ENCODE peak calls at places on chromosomes 7 and 10, in six cellular contexts. J is transverse colon, D is stomach, Z is upper lobe of left lung, C is prostate gland, T is HepG2. U is an unnamed sample.

GRCh38 chr10:125112697-125113494 is 47.5 kb downstream of the CTBP2 start:
- DNase-seq in J (no peak), D (peak), Z (no peak), C (no peak), T (no peak), U (no peak)

GRCh38 chr10:96833220-96834001 is 1.3 kb downstream of the LCOR start:
- DNase-seq in J (peak), D (peak), Z (no peak), C (peak), T (peak), U (no peak)

GRCh38 chr7:76282344-76283253 is 19.9 kb upstream of the HSPB1 start:
- DNase-seq in J (no peak), D (no peak), Z (peak), C (no peak), T (no peak), U (no peak)

GRCh38 chr10:58086763-58087150 is 180.9 kb downstream of the IPMK start:
- DNase-seq in J (no peak), D (no peak), Z (no peak), C (no peak), T (no peak), U (no peak)

GRCh38 chr7:136857573-136857972 is 10.9 kb upstream of the CHRM2 start:
- DNase-seq in J (no peak), D (no peak), Z (no peak), C (no peak), T (no peak), U (no peak)

GRCh38 chr10:112985701-112986510 is 35.9 kb downstream of the TCF7L2 start:
- DNase-seq in J (no peak), D (no peak), Z (no peak), C (no peak), T (no peak), U (no peak)

GRCh38 chr7:114857605-114858004 is 64.3 kb upstream of the MDFIC start:
- DNase-seq in J (no peak), D (no peak), Z (no peak), C (no peak), T (no peak), U (no peak)

GRCh38 chr7:80136276-80137045 is 1.8 kb downstream of the GNAI1 start:
- DNase-seq in J (no peak), D (no peak), Z (no peak), C (no peak), T (no peak), U (no peak)

GRCh38 chr10:67520924-67521520 is 175.0 kb downstream of the CTNNA3 start:
- DNase-seq in J (peak), D (no peak), Z (no peak), C (peak), T (peak), U (peak)

GRCh38 chr7:123677316-123677715 is 21.6 kb downstream of the LMOD2 start:
- DNase-seq in J (no peak), D (no peak), Z (no peak), C (no peak), T (no peak), U (no peak)

GRCh38 chr10:24456319-24456718 is 247.4 kb downstream of the KIAA1217 start:
- DNase-seq in J (no peak), D (no peak), Z (no peak), C (no peak), T (no peak), U (no peak)

GRCh38 chr10:110765513-110766375 is 106.0 kb upstream of the PDCD4 start:
- DNase-seq in J (no peak), D (no peak), Z (no peak), C (no peak), T (no peak), U (no peak)

GRCh38 chr10:131844546-131845084 is 56.2 kb upstream of the PPP2R2D start:
- DNase-seq in J (no peak), D (no peak), Z (no peak), C (no peak), T (no peak), U (no peak)

GRCh38 chr7:102439963-102440795 is 6.8 kb downstream of the ORAI2 start:
- DNase-seq in J (no peak), D (no peak), Z (no peak), C (peak), T (peak), U (no peak)

GRCh38 chr7:99395616-99396327 is 12.6 kb downstream of the PDAP1 start:
- DNase-seq in J (no peak), D (no peak), Z (no peak), C (no peak), T (no peak), U (no peak)

GRCh38 chr10:9781681-9782080 is 1236.0 kb upstream of the CELF2 start:
- DNase-seq in J (no peak), D (no peak), Z (no peak), C (no peak), T (no peak), U (no peak)

DNA sequence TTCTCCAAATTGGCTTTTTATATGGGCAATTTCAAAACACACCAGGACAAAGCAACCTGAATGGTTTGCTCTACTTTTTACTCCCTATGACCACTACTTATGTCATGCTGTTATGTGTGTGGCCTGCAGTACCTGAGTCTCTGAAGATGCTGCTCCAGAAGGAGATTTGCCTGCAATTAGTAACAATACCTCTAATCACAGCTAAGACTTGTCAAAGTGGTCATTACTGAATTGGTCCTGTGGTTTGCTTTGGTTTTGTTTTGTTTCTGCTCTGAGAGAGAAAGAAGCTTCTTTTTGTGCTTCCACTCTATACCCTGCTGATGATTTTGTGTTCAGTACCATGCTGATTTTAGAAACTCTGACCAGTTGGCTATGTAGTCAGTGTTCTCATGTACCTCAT is 25.5 kb downstream of the HGF start:
- DNase-seq in J (no peak), D (no peak), Z (no peak), C (no peak), T (no peak), U (no peak)
- TF ChIP-seq POLR2AphosphoS5 in J (no peak), D (no peak), Z (no peak), C (no peak), T (no peak), U (no peak)

DNA sequence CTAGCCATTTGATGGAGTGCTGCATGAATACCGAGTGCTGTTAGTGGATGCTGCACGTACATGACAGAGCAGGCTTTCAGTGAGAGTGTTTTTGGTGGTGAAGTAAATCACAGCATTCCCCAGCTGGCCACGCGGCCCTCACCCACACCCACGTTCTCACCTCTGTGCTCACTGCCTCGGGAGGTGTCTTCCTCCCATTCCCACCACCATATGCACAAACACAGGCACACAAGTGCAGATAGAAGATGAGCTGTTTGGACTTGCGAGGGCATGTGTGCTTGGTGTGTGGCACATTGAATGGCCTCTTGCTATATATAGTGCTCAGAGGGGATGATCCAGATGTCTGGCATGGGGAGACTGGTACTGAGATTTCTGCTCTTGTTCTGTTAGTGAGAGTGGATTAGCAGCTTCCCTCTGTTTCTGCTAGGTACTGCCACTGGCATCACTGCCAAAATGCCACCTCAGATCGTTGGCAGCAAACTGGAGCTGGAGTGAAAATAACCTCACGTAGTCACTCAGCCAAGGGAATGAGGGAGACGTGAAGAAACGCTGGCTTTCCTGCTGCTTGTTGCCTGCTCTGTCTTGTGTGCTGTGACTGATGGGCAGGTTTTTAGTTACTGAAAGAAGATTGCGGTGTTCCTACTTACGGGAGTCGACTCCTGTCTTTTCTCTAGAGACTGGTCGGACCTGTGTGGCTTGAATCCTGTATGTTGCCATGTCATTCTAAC is 19.1 kb downstream of the DNAJB6 start:
- DNase-seq in J (no peak), D (peak), Z (no peak), C (peak), T (no peak), U (no peak)
- TF ChIP-seq POLR2A in J (no peak), D (no peak), Z (no peak), C (no peak), T (no peak), U (no peak)

DNA sequence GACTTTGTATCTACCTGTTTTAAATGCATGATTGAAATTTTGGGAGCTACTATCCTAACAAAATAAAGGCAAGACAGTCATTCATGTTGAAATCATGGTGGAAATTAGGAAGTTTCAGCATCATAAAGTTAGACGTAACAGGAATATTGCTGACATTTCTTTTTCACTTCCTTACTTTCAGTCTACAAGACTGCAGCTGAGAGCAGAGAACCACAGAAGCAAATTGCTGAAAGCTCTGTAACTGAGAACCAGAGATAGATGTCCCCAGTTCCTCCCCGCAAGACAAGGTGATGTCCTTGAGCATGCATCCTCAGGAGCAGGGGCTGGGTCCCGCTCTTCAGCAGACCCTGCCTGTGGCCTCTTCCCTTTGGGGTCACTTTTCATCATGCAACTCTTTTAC is 466.3 kb upstream of the POM121L12 start:
- DNase-seq in J (no peak), D (no peak), Z (no peak), C (no peak), T (no peak), U (no peak)
- TF ChIP-seq POLR2AphosphoS5 in J (no peak), D (no peak), Z (no peak), C (no peak), T (no peak), U (no peak)

DNA sequence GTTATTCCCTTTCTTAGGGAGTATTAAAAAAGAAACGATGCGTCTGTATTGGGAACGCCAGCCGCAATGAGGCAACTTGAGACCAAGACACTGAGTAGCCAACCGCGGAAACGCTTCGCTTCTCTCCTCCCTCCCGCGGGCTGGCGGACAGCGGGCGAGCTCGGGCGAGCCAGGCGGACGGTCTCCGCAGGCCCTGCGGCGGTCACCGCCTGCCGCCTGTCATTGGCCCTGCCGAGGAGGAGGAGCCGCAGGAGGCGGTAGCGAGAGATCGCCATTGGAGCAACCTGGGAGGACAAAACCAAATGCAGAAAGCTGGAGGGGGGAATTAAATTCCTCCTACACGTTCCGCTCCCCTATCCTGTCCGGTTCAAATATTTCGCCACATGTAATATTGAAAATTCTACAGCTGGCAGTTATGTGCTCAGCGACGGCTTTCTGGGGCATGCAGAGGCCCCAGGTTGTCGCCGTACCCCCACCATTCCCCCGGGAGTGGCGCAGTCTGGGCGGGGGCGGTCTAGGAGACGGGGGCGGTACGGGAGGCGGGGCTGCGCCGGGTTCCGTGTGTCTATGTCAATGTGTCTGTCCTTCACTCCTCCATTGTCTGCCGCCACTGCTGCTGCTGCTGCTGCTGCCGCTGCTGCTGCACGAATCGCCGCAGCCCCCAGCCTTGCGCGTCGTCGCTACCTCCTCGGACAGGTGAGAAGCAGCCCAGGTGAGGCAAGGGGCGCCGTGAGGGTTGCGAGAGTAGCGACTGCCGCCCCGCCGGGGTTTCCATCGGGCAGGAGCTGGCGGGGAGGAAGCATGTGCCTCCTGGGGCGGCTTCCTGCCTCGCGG is at the start of the genes ANKMY2 and BZW2:
- DNase-seq in J (peak), D (peak), Z (peak), C (peak), T (peak), U (peak)
- TF ChIP-seq POLR2A in J (peak), D (no peak), Z (no peak), C (peak), T (peak), U (no peak)